ENCODE peak calls at places on chromosomes 4 and X, in seven cellular contexts. One of them, this sample, is unnamed.

GRCh38 chr4:175951794-175952193 is 113.8 kb upstream of the WDR17 start:
- DNase-seq in Caco-2: no peak
- DNase-seq in SJSA1: no peak
- DNase-seq in RWPE2: no peak
- DNase-seq in brain microvascular endothelial cell: no peak
- DNase-seq in NT2/D1: no peak
- DNase-seq in Karpas-422: no peak
- DNase-seq in this sample: no peak

GRCh38 chrX:17656556-17656955 is 80.7 kb upstream of the SCML1 start:
- DNase-seq in NT2/D1: no peak
- DNase-seq in Karpas-422: no peak
- DNase-seq in brain microvascular endothelial cell: no peak
- DNase-seq in RWPE2: no peak
- DNase-seq in Caco-2: no peak
- DNase-seq in SJSA1: no peak
- DNase-seq in this sample: peak; percentile 66

GRCh38 chrX:1336331-1337143 is at the start of gene IL3RA:
- DNase-seq in NT2/D1: no peak
- DNase-seq in Caco-2: no peak
- DNase-seq in RWPE2: no peak
- DNase-seq in brain microvascular endothelial cell: peak; percentile 8
- DNase-seq in SJSA1: no peak
- DNase-seq in Karpas-422: no peak
- DNase-seq in this sample: no peak

GRCh38 chrX:115311666-115312065 is 22.2 kb downstream of the LUZP4 start:
- DNase-seq in NT2/D1: no peak
- DNase-seq in RWPE2: no peak
- DNase-seq in brain microvascular endothelial cell: no peak
- DNase-seq in Caco-2: no peak
- DNase-seq in SJSA1: no peak
- DNase-seq in Karpas-422: no peak
- DNase-seq in this sample: peak; percentile 83

GRCh38 chrX:2224597-2225235 is 276.1 kb downstream of the DHRSX start:
- DNase-seq in RWPE2: no peak
- DNase-seq in brain microvascular endothelial cell: no peak
- DNase-seq in Caco-2: no peak
- DNase-seq in NT2/D1: no peak
- DNase-seq in Karpas-422: no peak
- DNase-seq in SJSA1: no peak
- DNase-seq in this sample: no peak

GRCh38 chrX:123087326-123087725 is 96.8 kb upstream of the GRIA3 start:
- DNase-seq in Karpas-422: no peak
- DNase-seq in NT2/D1: no peak
- DNase-seq in SJSA1: no peak
- DNase-seq in brain microvascular endothelial cell: no peak
- DNase-seq in RWPE2: no peak
- DNase-seq in Caco-2: peak; percentile 29
- DNase-seq in this sample: no peak

GRCh38 chrX:17689971-17690409 is 47.3 kb upstream of the SCML1 start:
- DNase-seq in NT2/D1: peak; percentile 28
- DNase-seq in SJSA1: peak; percentile 44
- DNase-seq in brain microvascular endothelial cell: peak; percentile 72
- DNase-seq in RWPE2: no peak
- DNase-seq in Caco-2: peak; percentile 49
- DNase-seq in Karpas-422: peak; percentile 81
- DNase-seq in this sample: peak; percentile 60

GRCh38 chr4:83535520-83535944 is 376 bp upstream of the GPAT3 start:
- DNase-seq in Caco-2: peak; percentile 26
- DNase-seq in RWPE2: no peak
- DNase-seq in Karpas-422: no peak
- DNase-seq in brain microvascular endothelial cell: peak; percentile 50
- DNase-seq in SJSA1: no peak
- DNase-seq in NT2/D1: no peak
- DNase-seq in this sample: peak; percentile 51

GRCh38 chrX:145817666-145818521 is at the start of gene SLITRK2:
- DNase-seq in Karpas-422: no peak
- DNase-seq in brain microvascular endothelial cell: no peak
- DNase-seq in Caco-2: no peak
- DNase-seq in NT2/D1: no peak
- DNase-seq in RWPE2: no peak
- DNase-seq in SJSA1: no peak
- DNase-seq in this sample: peak; percentile 60

GRCh38 chr4:68912807-68913206 is 38.8 kb downstream of the UGT2A3 start:
- DNase-seq in NT2/D1: no peak
- DNase-seq in Caco-2: no peak
- DNase-seq in SJSA1: no peak
- DNase-seq in Karpas-422: no peak
- DNase-seq in brain microvascular endothelial cell: no peak
- DNase-seq in RWPE2: no peak
- DNase-seq in this sample: no peak

GRCh38 chr4:189845145-189845846 is 95.4 kb upstream of the FRG1 start:
- DNase-seq in brain microvascular endothelial cell: no peak
- DNase-seq in Caco-2: no peak
- DNase-seq in RWPE2: no peak
- DNase-seq in Karpas-422: no peak
- DNase-seq in NT2/D1: no peak
- DNase-seq in SJSA1: no peak
- DNase-seq in this sample: no peak

GRCh38 chr4:174595141-174595929 is 73.0 kb upstream of the HPGD start:
- DNase-seq in Caco-2: no peak
- DNase-seq in brain microvascular endothelial cell: no peak
- DNase-seq in NT2/D1: no peak
- DNase-seq in Karpas-422: no peak
- DNase-seq in SJSA1: no peak
- DNase-seq in RWPE2: no peak
- DNase-seq in this sample: no peak

GRCh38 chr4:88005086-88005485 is 2.3 kb upstream of the PKD2 start:
- DNase-seq in Karpas-422: no peak
- DNase-seq in RWPE2: no peak
- DNase-seq in Caco-2: no peak
- DNase-seq in brain microvascular endothelial cell: peak; percentile 11
- DNase-seq in SJSA1: no peak
- DNase-seq in NT2/D1: no peak
- DNase-seq in this sample: no peak

GRCh38 chr4:181959121-181959520 is 284.1 kb upstream of the TENM3 start:
- DNase-seq in RWPE2: no peak
- DNase-seq in SJSA1: peak; percentile 90
- DNase-seq in Karpas-422: no peak
- DNase-seq in Caco-2: no peak
- DNase-seq in NT2/D1: no peak
- DNase-seq in brain microvascular endothelial cell: peak; percentile 93
- DNase-seq in this sample: no peak

GRCh38 chrX:139751053-139751452 is 43.1 kb upstream of the MCF2 start:
- DNase-seq in RWPE2: no peak
- DNase-seq in NT2/D1: no peak
- DNase-seq in brain microvascular endothelial cell: no peak
- DNase-seq in Caco-2: no peak
- DNase-seq in SJSA1: no peak
- DNase-seq in Karpas-422: no peak
- DNase-seq in this sample: peak; percentile 13

GRCh38 chr4:142041788-142042187 is 405.4 kb downstream of the IL15 start:
- DNase-seq in NT2/D1: no peak
- DNase-seq in RWPE2: no peak
- DNase-seq in brain microvascular endothelial cell: no peak
- DNase-seq in SJSA1: no peak
- DNase-seq in Karpas-422: no peak
- DNase-seq in Caco-2: no peak
- DNase-seq in this sample: no peak

GRCh38 chrX:39823848-39824247 is 273.9 kb downstream of the BCOR start:
- DNase-seq in SJSA1: no peak
- DNase-seq in Karpas-422: no peak
- DNase-seq in NT2/D1: no peak
- DNase-seq in RWPE2: no peak
- DNase-seq in brain microvascular endothelial cell: no peak
- DNase-seq in Caco-2: no peak
- DNase-seq in this sample: no peak

GRCh38 chr4:130511776-130512175 is 1415.8 kb downstream of the C4orf33 start:
- DNase-seq in Caco-2: no peak
- DNase-seq in RWPE2: no peak
- DNase-seq in Karpas-422: no peak
- DNase-seq in brain microvascular endothelial cell: no peak
- DNase-seq in NT2/D1: no peak
- DNase-seq in SJSA1: no peak
- DNase-seq in this sample: no peak

GRCh38 chr4:139223682-139224317 is 46.8 kb upstream of the ELF2 start:
- DNase-seq in SJSA1: no peak
- DNase-seq in NT2/D1: no peak
- DNase-seq in Karpas-422: no peak
- DNase-seq in RWPE2: no peak
- DNase-seq in Caco-2: no peak
- DNase-seq in brain microvascular endothelial cell: peak; percentile 59
- DNase-seq in this sample: no peak

DNA sequence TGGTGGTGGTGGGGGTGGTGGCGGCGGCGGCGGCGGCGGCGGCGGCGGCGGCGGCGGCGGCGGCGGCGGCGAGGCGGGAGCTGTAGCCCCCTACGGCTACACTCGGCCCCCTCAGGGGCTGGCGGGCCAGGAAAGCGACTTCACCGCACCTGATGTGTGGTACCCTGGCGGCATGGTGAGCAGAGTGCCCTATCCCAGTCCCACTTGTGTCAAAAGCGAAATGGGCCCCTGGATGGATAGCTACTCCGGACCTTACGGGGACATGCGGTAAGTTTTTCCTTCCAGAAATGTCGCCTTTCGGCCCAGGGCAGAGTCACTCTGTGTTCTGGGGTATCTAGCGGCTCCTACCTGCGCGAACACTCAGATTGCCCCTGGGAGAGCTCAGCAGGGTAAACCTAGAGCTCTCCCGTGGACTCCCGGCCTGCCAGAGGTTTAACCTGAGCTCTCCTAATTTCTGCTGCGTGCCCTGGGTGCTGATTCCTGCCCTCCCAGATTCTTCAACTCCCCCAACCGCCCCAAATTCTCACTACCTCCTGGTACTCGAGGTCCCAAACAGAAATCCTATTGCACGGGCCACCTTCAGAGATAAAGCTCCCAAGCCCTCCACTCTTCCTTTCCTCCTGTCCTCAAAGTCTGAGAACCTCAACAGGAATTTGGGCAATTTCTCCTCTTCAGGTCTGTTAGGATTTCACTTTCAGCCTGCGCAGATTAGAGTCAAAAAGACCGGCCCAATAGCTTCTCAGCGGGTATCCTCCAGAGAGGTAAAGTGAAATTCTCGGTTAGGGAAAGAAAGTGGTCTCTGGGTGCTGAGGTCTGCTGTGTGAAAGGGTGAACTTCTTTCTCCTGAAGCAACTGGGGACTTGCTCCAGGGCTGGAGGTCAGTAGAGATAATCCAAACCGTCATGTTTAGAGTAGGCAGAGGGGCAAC is 2.9 kb downstream of the AR start:
- DNase-seq in SJSA1: no peak
- DNase-seq in brain microvascular endothelial cell: no peak
- DNase-seq in Caco-2: no peak
- DNase-seq in RWPE2: no peak
- DNase-seq in NT2/D1: no peak
- DNase-seq in Karpas-422: no peak
- DNase-seq in this sample: peak; percentile 12
- H3K4me3 ChIP-seq in SJSA1: peak overlapping the region; percentile 57
- H3K4me3 ChIP-seq in brain microvascular endothelial cell: peak overlapping the region; percentile 59
- H3K4me3 ChIP-seq in Caco-2: no peak overlapping the region
- H3K4me3 ChIP-seq in RWPE2: no peak overlapping the region
- H3K4me3 ChIP-seq in NT2/D1: peak overlapping the region; percentile 21
- H3K4me3 ChIP-seq in Karpas-422: no peak overlapping the region
- H3K4me3 ChIP-seq in this sample: peak overlapping the region; percentile 67

GRCh38 chr4:4837921-4838601 is 21.4 kb upstream of the MSX1 start:
- DNase-seq in brain microvascular endothelial cell: no peak
- DNase-seq in NT2/D1: no peak
- DNase-seq in Caco-2: no peak
- DNase-seq in Karpas-422: no peak
- DNase-seq in SJSA1: no peak
- DNase-seq in RWPE2: no peak
- DNase-seq in this sample: no peak
- H3K27me3 ChIP-seq in brain microvascular endothelial cell: no peaks in the 10 kb centered on the region
- H3K27me3 ChIP-seq in NT2/D1: peaks cover 12% of the 10 kb centered on the region
- H3K27me3 ChIP-seq in Caco-2: no peaks in the 10 kb centered on the region
- H3K27me3 ChIP-seq in Karpas-422: no peaks in the 10 kb centered on the region
- H3K27me3 ChIP-seq in SJSA1: no peaks in the 10 kb centered on the region
- H3K27me3 ChIP-seq in RWPE2: peaks cover 13% of the 10 kb centered on the region
- H3K27me3 ChIP-seq in this sample: peaks cover 5% of the 10 kb centered on the region

DNA sequence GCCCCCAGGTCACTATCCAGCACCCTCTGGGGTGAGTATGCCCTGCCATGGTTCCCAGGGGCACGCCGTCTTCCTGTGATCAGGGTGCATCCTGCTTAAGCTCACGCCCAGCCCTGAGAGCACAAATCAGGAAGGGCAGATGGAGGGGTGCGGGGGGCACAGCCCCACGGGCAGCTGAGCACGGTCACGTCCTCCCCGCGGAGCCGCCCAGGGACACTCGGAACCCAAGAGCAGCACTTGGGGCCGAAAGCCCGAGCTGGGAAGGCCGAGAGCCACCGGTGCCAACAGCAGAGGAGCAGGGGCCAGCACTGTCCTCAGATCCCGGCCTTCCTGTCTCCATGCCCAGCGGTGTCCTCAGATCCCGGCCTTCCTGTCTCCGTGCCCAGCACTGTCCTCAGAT is 21.5 kb downstream of the NELFA start:
- DNase-seq in Karpas-422: no peak
- DNase-seq in NT2/D1: no peak
- DNase-seq in RWPE2: no peak
- DNase-seq in brain microvascular endothelial cell: no peak
- DNase-seq in Caco-2: no peak
- DNase-seq in SJSA1: no peak
- DNase-seq in this sample: peak; percentile 36
- H3K36me3 ChIP-seq in Karpas-422: no peaks in the 10 kb centered on the region
- H3K36me3 ChIP-seq in NT2/D1: peaks cover 99% of the 10 kb centered on the region
- H3K36me3 ChIP-seq in RWPE2: peaks cover 62% of the 10 kb centered on the region
- H3K36me3 ChIP-seq in brain microvascular endothelial cell: peaks cover 48% of the 10 kb centered on the region
- H3K36me3 ChIP-seq in Caco-2: peaks cover 5% of the 10 kb centered on the region
- H3K36me3 ChIP-seq in SJSA1: peaks cover 18% of the 10 kb centered on the region
- H3K36me3 ChIP-seq in this sample: peaks cover 7% of the 10 kb centered on the region

DNA sequence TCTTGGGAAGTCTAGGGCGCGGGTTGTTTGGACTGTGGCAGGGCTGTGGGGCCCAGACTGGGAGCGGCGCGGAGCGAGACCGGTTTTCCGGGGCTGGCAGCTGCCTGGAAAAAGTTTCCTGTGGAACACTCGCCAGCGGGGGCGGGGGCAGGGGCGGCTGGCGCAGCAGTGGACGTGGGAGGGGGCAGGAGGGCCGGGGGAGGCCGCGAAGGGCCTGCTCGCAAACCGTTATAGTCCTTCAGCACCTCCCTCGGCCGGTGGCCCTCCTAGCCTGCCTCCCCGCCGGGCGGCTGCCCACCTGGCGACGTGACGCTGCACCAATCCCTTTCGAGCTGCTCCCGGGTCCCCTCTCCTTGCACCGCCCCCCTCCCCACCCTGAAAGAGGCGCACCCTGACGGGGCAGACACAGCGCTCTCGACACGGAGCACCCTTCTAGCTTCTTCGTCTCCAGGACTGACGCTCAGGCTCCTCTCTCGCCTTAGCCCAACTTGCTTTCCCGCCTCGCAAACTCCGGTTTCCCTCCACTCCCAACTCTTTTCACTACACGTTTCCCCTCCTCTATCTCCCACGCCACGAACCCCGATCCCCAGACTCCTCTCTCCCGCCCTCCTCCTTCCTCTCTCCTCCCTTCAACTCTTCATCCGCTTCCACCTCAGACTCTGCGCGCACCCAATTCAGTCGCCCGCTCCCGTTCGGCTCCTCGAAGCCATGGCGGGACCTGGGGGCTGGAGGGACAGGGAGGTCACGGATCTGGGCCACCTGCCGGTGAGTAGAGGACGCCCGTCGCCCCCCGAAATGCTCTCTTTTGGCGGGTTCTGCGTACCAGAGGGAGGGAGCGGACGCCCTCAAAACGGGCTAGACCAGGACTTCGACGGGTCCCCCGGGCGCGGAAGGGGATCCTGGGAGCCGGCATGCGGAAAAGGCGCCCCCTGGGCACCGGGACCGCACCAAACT is at the start of gene NRK:
- DNase-seq in RWPE2: peak; percentile 26
- DNase-seq in Caco-2: no peak
- DNase-seq in brain microvascular endothelial cell: peak; percentile 5
- DNase-seq in Karpas-422: no peak
- DNase-seq in SJSA1: no peak
- DNase-seq in NT2/D1: no peak
- DNase-seq in this sample: peak; percentile 67
- H3K4me3 ChIP-seq in RWPE2: peak within 1 kb of the TSS; percentile 17
- H3K4me3 ChIP-seq in Caco-2: no peak within 1 kb of the TSS
- H3K4me3 ChIP-seq in brain microvascular endothelial cell: peak within 1 kb of the TSS; percentile 62
- H3K4me3 ChIP-seq in Karpas-422: no peak within 1 kb of the TSS
- H3K4me3 ChIP-seq in SJSA1: no peak within 1 kb of the TSS
- H3K4me3 ChIP-seq in NT2/D1: peak within 1 kb of the TSS; percentile 60
- H3K4me3 ChIP-seq in this sample: peak within 1 kb of the TSS; percentile 53